ENCODE peak calls at places on chromosomes 6 and 20, in six cellular contexts. R is ELR; K is activated CD8-positive, alpha-beta memory T cell treated with anti-CD3 and anti-CD28 coated beads, Interleukin-2, amount 50 U/mL, for 4 hours; L is stimulated activated CD4-positive, alpha-beta T cell treated with anti-CD3 and anti-CD28 coated beads, Interleukin-2, amount 100 ng/mL, for 24 hours; M is uterus; W is activated T-cell treated with anti-CD3 and anti-CD28 coated beads, Interleukin-2, amount 50 U/mL, for 4 hours. Y is an unnamed sample.

GRCh38 chr20:10219452-10219791 is 792 bp downstream of the SNAP25 start:
- DNase-seq in R (peak), K (peak), L (peak), M (peak), W (peak), Y (no peak)

GRCh38 chr6:126066068-126067048 is 80.0 kb downstream of the TRMT11 start:
- DNase-seq in R (peak), K (no peak), L (no peak), M (no peak), W (no peak), Y (no peak)

GRCh38 chr6:168624540-168624939 is 183.6 kb downstream of the SMOC2 start:
- DNase-seq in R (no peak), K (no peak), L (no peak), M (no peak), W (no peak), Y (no peak)

GRCh38 chr6:21740719-21741118 is 147.2 kb downstream of the SOX4 start:
- DNase-seq in R (no peak), K (no peak), L (no peak), M (no peak), W (no peak), Y (peak)

GRCh38 chr6:113856571-113857564 is at the start of gene MARCKS:
- DNase-seq in R (peak), K (no peak), L (peak), M (peak), W (no peak), Y (peak)

GRCh38 chr6:156662025-156662445 is 115.1 kb upstream of the ARID1B start:
- DNase-seq in R (peak), K (no peak), L (peak), M (no peak), W (no peak), Y (no peak)

GRCh38 chr20:46331612-46332361 is 23.5 kb upstream of the CDH22 start:
- DNase-seq in R (no peak), K (no peak), L (no peak), M (no peak), W (no peak), Y (no peak)

GRCh38 chr6:16803294-16804006 is 42.2 kb upstream of the ATXN1 start:
- DNase-seq in R (no peak), K (no peak), L (no peak), M (peak), W (no peak), Y (no peak)

GRCh38 chr6:55543633-55544309 is 35.2 kb downstream of the HMGCLL1 start:
- DNase-seq in R (peak), K (no peak), L (no peak), M (no peak), W (no peak), Y (no peak)

GRCh38 chr20:46709459-46710148 is at the start of gene SLC2A10:
- DNase-seq in R (peak), K (no peak), L (no peak), M (peak), W (no peak), Y (no peak)

GRCh38 chr6:165985926-165986646 is 181.6 kb downstream of the TBXT start:
- DNase-seq in R (no peak), K (no peak), L (no peak), M (no peak), W (no peak), Y (no peak)

GRCh38 chr6:123965894-123966293 is 162.2 kb downstream of the NKAIN2 start:
- DNase-seq in R (peak), K (no peak), L (no peak), M (no peak), W (no peak), Y (no peak)

GRCh38 chr20:1431158-1431557 is 35.5 kb downstream of the NSFL1C start:
- DNase-seq in R (no peak), K (no peak), L (no peak), M (no peak), W (no peak), Y (no peak)

GRCh38 chr20:8144282-8145245 is 12.5 kb downstream of the PLCB1 start:
- DNase-seq in R (peak), K (no peak), L (no peak), M (no peak), W (no peak), Y (no peak)

GRCh38 chr6:77015350-77015749 is 447.9 kb downstream of the HTR1B start:
- DNase-seq in R (peak), K (no peak), L (no peak), M (no peak), W (no peak), Y (no peak)